ENCODE peak calls at places on chromosome 7, in nine cellular contexts. W is CD4-positive, alpha-beta memory T cell; A is brain microvascular endothelial cell; U is RWPE1; J is HCEC 1CT; S is activated T-cell treated with anti-CD3 and anti-CD28 coated beads, Interleukin-2, amount 50 U/mL, for 1 hour; Z is NCI-H460; L is NCI-H524; I is colonic mucosa. M is an unnamed sample.

GRCh38 chr7:19982841-19983835 is 209.7 kb upstream of the TMEM196 start:
- DNase-seq in W (no peak), A (peak; percentile 87), U (no peak), J (peak; percentile 67), S (no peak), Z (peak; percentile 51), L (peak; percentile 24), I (peak; percentile 51), M (no peak)

GRCh38 chr7:36408589-36408988 is 18.9 kb downstream of the ANLN start:
- DNase-seq in W (no peak), A (no peak), U (no peak), J (no peak), S (no peak), Z (no peak), L (no peak), I (no peak), M (no peak)

GRCh38 chr7:129669901-129670300 is 58.4 kb downstream of the NRF1 start:
- DNase-seq in W (no peak), A (no peak), U (no peak), J (no peak), S (no peak), Z (no peak), L (no peak), I (no peak), M (no peak)

GRCh38 chr7:107742678-107743566 is 1.0 kb upstream of the CBLL1 start:
- DNase-seq in W (no peak), A (no peak), U (peak; percentile 42), J (no peak), S (no peak), Z (no peak), L (no peak), I (peak; percentile 67), M (no peak)

GRCh38 chr7:134513169-134513752 is 14.1 kb upstream of the AKR1B10 start:
- DNase-seq in W (peak; percentile 15), A (peak; percentile 30), U (peak; percentile 66), J (peak; percentile 59), S (peak; percentile 24), Z (peak; percentile 59), L (peak; percentile 55), I (peak; percentile 45), M (no peak)

GRCh38 chr7:100476108-100476780 is 2.8 kb downstream of the TSC22D4 start:
- DNase-seq in W (no peak), A (no peak), U (no peak), J (no peak), S (no peak), Z (no peak), L (no peak), I (no peak), M (no peak)

GRCh38 chr7:156944876-156945275 is 4.6 kb upstream of the NOM1 start:
- DNase-seq in W (no peak), A (no peak), U (no peak), J (no peak), S (no peak), Z (no peak), L (no peak), I (no peak), M (no peak)

GRCh38 chr7:93117852-93118530 is at the start of gene SAMD9:
- DNase-seq in W (peak; percentile 82), A (peak; percentile 82), U (peak; percentile 88), J (peak; percentile 87), S (no peak), Z (peak; percentile 43), L (peak; percentile 10), I (peak; percentile 81), M (peak; percentile 80)

GRCh38 chr7:40202851-40203250 is 68.0 kb downstream of the SUGCT start:
- DNase-seq in W (no peak), A (no peak), U (no peak), J (no peak), S (no peak), Z (no peak), L (no peak), I (no peak), M (no peak)

GRCh38 chr7:12685550-12685949 is 1.9 kb upstream of the ARL4A start:
- DNase-seq in W (peak; percentile 50), A (peak; percentile 39), U (no peak), J (peak; percentile 30), S (peak; percentile 29), Z (peak; percentile 80), L (no peak), I (peak; percentile 38), M (no peak)

GRCh38 chr7:55144955-55145342 is 126.1 kb downstream of the EGFR start:
- DNase-seq in W (no peak), A (no peak), U (no peak), J (no peak), S (no peak), Z (no peak), L (no peak), I (no peak), M (no peak)

GRCh38 chr7:112550468-112551060 is 69.8 kb downstream of the LSMEM1 start:
- DNase-seq in W (peak; percentile 47), A (peak; percentile 62), U (peak; percentile 45), J (peak; percentile 66), S (no peak), Z (peak; percentile 72), L (peak; percentile 18), I (peak; percentile 55), M (peak; percentile 65)

GRCh38 chr7:22640269-22640668 is 86.7 kb upstream of the IL6 start:
- DNase-seq in W (no peak), A (no peak), U (no peak), J (no peak), S (no peak), Z (no peak), L (no peak), I (no peak), M (no peak)

GRCh38 chr7:105691029-105691691 is 109.9 kb upstream of the EFCAB10 start:
- DNase-seq in W (peak; percentile 73), A (peak; percentile 16), U (no peak), J (peak; percentile 53), S (peak; percentile 47), Z (no peak), L (no peak), I (no peak), M (no peak)

GRCh38 chr7:8143151-8143874 is 118.7 kb downstream of the ICA1 start:
- DNase-seq in W (no peak), A (no peak), U (no peak), J (no peak), S (peak; percentile 41), Z (no peak), L (no peak), I (no peak), M (no peak)

GRCh38 chr7:47600199-47601118 is 18.5 kb upstream of the TNS3 start:
- DNase-seq in W (no peak), A (peak; percentile 76), U (peak; percentile 76), J (peak; percentile 89), S (no peak), Z (peak; percentile 62), L (no peak), I (no peak), M (no peak)

GRCh38 chr7:45075871-45076796 is 12.6 kb downstream of the NACAD start:
- DNase-seq in W (no peak), A (no peak), U (no peak), J (no peak), S (no peak), Z (no peak), L (no peak), I (no peak), M (no peak)

GRCh38 chr7:69342154-69342884 is 256.0 kb upstream of the AUTS2 start:
- DNase-seq in W (no peak), A (no peak), U (no peak), J (no peak), S (no peak), Z (no peak), L (no peak), I (no peak), M (no peak)

GRCh38 chr7:22001345-22002004 is 55.8 kb upstream of the CDCA7L start:
- DNase-seq in W (peak; percentile 47), A (peak; percentile 67), U (peak; percentile 93), J (peak; percentile 87), S (no peak), Z (peak; percentile 62), L (peak; percentile 32), I (peak; percentile 35), M (peak; percentile 21)

GRCh38 chr7:44962483-44963251 is 16.1 kb downstream of the MYO1G start:
- DNase-seq in W (no peak), A (no peak), U (peak; percentile 55), J (no peak), S (no peak), Z (no peak), L (no peak), I (no peak), M (no peak)

GRCh38 chr7:79495544-79496272 is 42.2 kb upstream of the MAGI2 start:
- DNase-seq in W (no peak), A (peak; percentile 74), U (peak; percentile 33), J (peak; percentile 80), S (no peak), Z (no peak), L (no peak), I (no peak), M (no peak)

GRCh38 chr7:136666110-136666509 is 202.3 kb upstream of the CHRM2 start:
- DNase-seq in W (no peak), A (no peak), U (no peak), J (no peak), S (no peak), Z (no peak), L (no peak), I (no peak), M (no peak)

GRCh38 chr7:20651960-20652544 is 36.6 kb downstream of the ABCB5 start:
- DNase-seq in W (no peak), A (peak; percentile 20), U (peak; percentile 33), J (peak; percentile 23), S (no peak), Z (peak; percentile 20), L (no peak), I (no peak), M (no peak)

GRCh38 chr7:43621729-43622448 is 39.0 kb downstream of the STK17A start:
- DNase-seq in W (no peak), A (no peak), U (no peak), J (no peak), S (no peak), Z (no peak), L (no peak), I (no peak), M (no peak)

GRCh38 chr7:17706734-17707133 is 233.6 kb downstream of the SNX13 start:
- DNase-seq in W (peak; percentile 24), A (peak; percentile 56), U (peak; percentile 68), J (peak; percentile 72), S (no peak), Z (peak; percentile 73), L (peak; percentile 51), I (peak; percentile 45), M (no peak)

GRCh38 chr7:151754142-151754590 is 122.7 kb downstream of the PRKAG2 start:
- DNase-seq in W (no peak), A (peak; percentile 98), U (peak; percentile 92), J (peak; percentile 99), S (peak; percentile 38), Z (peak; percentile 96), L (no peak), I (peak; percentile 75), M (peak; percentile 47)

GRCh38 chr7:21969822-21970221 is 24.1 kb upstream of the CDCA7L start:
- DNase-seq in W (no peak), A (no peak), U (no peak), J (no peak), S (no peak), Z (no peak), L (no peak), I (no peak), M (no peak)

GRCh38 chr7:28903779-28904538 is 54.2 kb downstream of the TRIL start:
- DNase-seq in W (no peak), A (no peak), U (no peak), J (no peak), S (no peak), Z (no peak), L (no peak), I (no peak), M (no peak)

GRCh38 chr7:93810571-93810970 is 80.0 kb downstream of the TFPI2 start:
- DNase-seq in W (no peak), A (no peak), U (no peak), J (no peak), S (no peak), Z (no peak), L (no peak), I (no peak), M (no peak)

GRCh38 chr7:71612011-71612410 is 480.1 kb downstream of the GALNT17 start:
- DNase-seq in W (no peak), A (no peak), U (no peak), J (no peak), S (no peak), Z (no peak), L (no peak), I (no peak), M (no peak)

GRCh38 chr7:54728411-54728810 is 30.6 kb downstream of the SEC61G start:
- DNase-seq in W (no peak), A (no peak), U (no peak), J (no peak), S (no peak), Z (no peak), L (no peak), I (no peak), M (no peak)